ENCODE peak calls at places on chromosomes 3 and 15, in eight cellular contexts. G, W, X, I, B, H, M and U are unnamed samples.

GRCh38 chr3:161265916-161266571 is 44.9 kb downstream of the NMD3 start:
- DNase-seq in G (no peak), W (no peak), X (no peak), I (no peak), B (no peak), H (no peak), M (no peak), U (no peak)

GRCh38 chr3:72155391-72156064 is 370.6 kb upstream of the PROK2 start:
- DNase-seq in G (peak), W (peak), X (peak), I (no peak), B (peak), H (no peak), M (no peak), U (no peak)

GRCh38 chr15:39976291-39977274 is 42.7 kb downstream of the EIF2AK4 start:
- DNase-seq in G (peak), W (peak), X (peak), I (no peak), B (peak), H (peak), M (peak), U (peak)

GRCh38 chr15:38563723-38564519 is 693 bp downstream of the RASGRP1 start:
- DNase-seq in G (peak), W (no peak), X (peak), I (peak), B (peak), H (peak), M (peak), U (peak)

GRCh38 chr15:62413147-62413546 is 248.1 kb upstream of the C2CD4B start:
- DNase-seq in G (no peak), W (no peak), X (no peak), I (no peak), B (no peak), H (no peak), M (no peak), U (no peak)

GRCh38 chr3:188187055-188187454 is 33.1 kb downstream of the LPP start:
- DNase-seq in G (no peak), W (no peak), X (no peak), I (no peak), B (no peak), H (no peak), M (no peak), U (no peak)

GRCh38 chr3:17261627-17262369 is 377.0 kb downstream of the PLCL2 start:
- DNase-seq in G (no peak), W (no peak), X (no peak), I (no peak), B (no peak), H (no peak), M (no peak), U (no peak)

GRCh38 chr15:59315914-59316428 is 56.7 kb downstream of the MYO1E start:
- DNase-seq in G (no peak), W (no peak), X (peak), I (no peak), B (no peak), H (no peak), M (no peak), U (no peak)

GRCh38 chr3:184639351-184639750 is 72.5 kb downstream of the MAGEF1 start:
- DNase-seq in G (no peak), W (no peak), X (no peak), I (no peak), B (no peak), H (no peak), M (no peak), U (no peak)

GRCh38 chr3:171458857-171459129 is 1.4 kb downstream of the TNIK start:
- DNase-seq in G (no peak), W (no peak), X (no peak), I (no peak), B (no peak), H (peak), M (no peak), U (no peak)

GRCh38 chr15:60390931-60391501 is 6.8 kb downstream of the ANXA2 start:
- DNase-seq in G (peak), W (peak), X (peak), I (no peak), B (peak), H (no peak), M (no peak), U (peak)

GRCh38 chr3:25915673-25916072 is 125.8 kb downstream of the OXSM start:
- DNase-seq in G (no peak), W (no peak), X (no peak), I (no peak), B (no peak), H (no peak), M (no peak), U (no peak)

GRCh38 chr15:90020041-90020735 is 19.1 kb downstream of the ZNF710 start:
- DNase-seq in G (no peak), W (no peak), X (no peak), I (no peak), B (no peak), H (no peak), M (no peak), U (no peak)

GRCh38 chr15:75170711-75171341 is 30.9 kb upstream of the C15orf39 start:
- DNase-seq in G (peak), W (no peak), X (peak), I (no peak), B (peak), H (no peak), M (no peak), U (no peak)

GRCh38 chr3:170440346-170440745 is 21.7 kb downstream of the CLDN11 start:
- DNase-seq in G (peak), W (no peak), X (peak), I (no peak), B (no peak), H (no peak), M (no peak), U (no peak)

GRCh38 chr3:143901105-143901504 is 52.8 kb upstream of the SLC9A9 start:
- DNase-seq in G (peak), W (peak), X (peak), I (no peak), B (peak), H (no peak), M (no peak), U (no peak)

GRCh38 chr3:42799376-42799775 is 4.9 kb downstream of the HIGD1A start:
- DNase-seq in G (no peak), W (no peak), X (no peak), I (no peak), B (no peak), H (no peak), M (no peak), U (no peak)

GRCh38 chr3:141913150-141913811 is 36.8 kb downstream of the ATP1B3 start:
- DNase-seq in G (peak), W (peak), X (peak), I (peak), B (peak), H (no peak), M (no peak), U (no peak)

GRCh38 chr3:78978037-78978436 is 789.8 kb downstream of the ROBO1 start:
- DNase-seq in G (peak), W (no peak), X (peak), I (no peak), B (no peak), H (no peak), M (no peak), U (no peak)

GRCh38 chr3:140270329-140270728 is 335.3 kb downstream of the CLSTN2 start:
- DNase-seq in G (no peak), W (no peak), X (no peak), I (no peak), B (no peak), H (no peak), M (no peak), U (no peak)

GRCh38 chr3:13189639-13190375 is 116.6 kb upstream of the IQSEC1 start:
- DNase-seq in G (peak), W (peak), X (peak), I (no peak), B (peak), H (no peak), M (no peak), U (no peak)